ENCODE peak calls at places on chromosome 16, in seven cellular contexts. One of them, this sample, is unnamed.

GRCh38 chr16:81036751-81037350 is 1.2 kb downstream of the ATMIN start:
- DNase-seq in left ventricle myocardium inferior: no peak
- DNase-seq in uterus: no peak
- DNase-seq in tibial nerve: no peak
- DNase-seq in cardiac muscle cell: no peak
- DNase-seq in body of pancreas: no peak
- DNase-seq in mucosa of descending colon: no peak
- DNase-seq in this sample: no peak

GRCh38 chr16:9372934-9373890 is 281.8 kb downstream of the HAPSTR1 start:
- DNase-seq in mucosa of descending colon: no peak
- DNase-seq in uterus: no peak
- DNase-seq in left ventricle myocardium inferior: no peak
- DNase-seq in tibial nerve: no peak
- DNase-seq in cardiac muscle cell: peak; percentile 28
- DNase-seq in body of pancreas: no peak
- DNase-seq in this sample: no peak

GRCh38 chr16:77788196-77789084 is at the start of gene VAT1L:
- DNase-seq in uterus: no peak
- DNase-seq in mucosa of descending colon: peak; percentile 35
- DNase-seq in body of pancreas: no peak
- DNase-seq in tibial nerve: no peak
- DNase-seq in cardiac muscle cell: peak; percentile 52
- DNase-seq in left ventricle myocardium inferior: peak; percentile 19
- DNase-seq in this sample: no peak

GRCh38 chr16:58510097-58510775 is 5.1 kb upstream of the SETD6 start:
- DNase-seq in uterus: no peak
- DNase-seq in left ventricle myocardium inferior: no peak
- DNase-seq in body of pancreas: no peak
- DNase-seq in tibial nerve: no peak
- DNase-seq in cardiac muscle cell: no peak
- DNase-seq in mucosa of descending colon: no peak
- DNase-seq in this sample: no peak

GRCh38 chr16:84032458-84033178 is 10.0 kb downstream of the SLC38A8 start:
- DNase-seq in left ventricle myocardium inferior: peak; percentile 54
- DNase-seq in uterus: no peak
- DNase-seq in mucosa of descending colon: no peak
- DNase-seq in body of pancreas: no peak
- DNase-seq in tibial nerve: no peak
- DNase-seq in cardiac muscle cell: no peak
- DNase-seq in this sample: no peak

GRCh38 chr16:3458852-3459361 is 15.4 kb downstream of the NAA60 start:
- DNase-seq in uterus: no peak
- DNase-seq in cardiac muscle cell: peak; percentile 14
- DNase-seq in body of pancreas: peak; percentile 69
- DNase-seq in left ventricle myocardium inferior: no peak
- DNase-seq in tibial nerve: no peak
- DNase-seq in mucosa of descending colon: no peak
- DNase-seq in this sample: no peak

GRCh38 chr16:62639890-62640289 is 603.7 kb upstream of the CDH8 start:
- DNase-seq in cardiac muscle cell: no peak
- DNase-seq in uterus: no peak
- DNase-seq in left ventricle myocardium inferior: no peak
- DNase-seq in tibial nerve: no peak
- DNase-seq in mucosa of descending colon: no peak
- DNase-seq in body of pancreas: no peak
- DNase-seq in this sample: no peak

GRCh38 chr16:78925071-78925714 is 675.3 kb downstream of the MAF start:
- DNase-seq in tibial nerve: peak; percentile 37
- DNase-seq in body of pancreas: peak; percentile 13
- DNase-seq in cardiac muscle cell: peak; percentile 23
- DNase-seq in left ventricle myocardium inferior: peak; percentile 19
- DNase-seq in uterus: no peak
- DNase-seq in mucosa of descending colon: peak; percentile 58
- DNase-seq in this sample: peak; percentile 6

GRCh38 chr16:3283525-3284447 is 495 bp downstream of the ZNF263 start:
- DNase-seq in cardiac muscle cell: no peak
- DNase-seq in left ventricle myocardium inferior: peak; percentile 24
- DNase-seq in mucosa of descending colon: no peak
- DNase-seq in body of pancreas: peak; percentile 15
- DNase-seq in tibial nerve: no peak
- DNase-seq in uterus: peak; percentile 22
- DNase-seq in this sample: no peak

GRCh38 chr16:4663756-4664465 is 29.5 kb upstream of the NUDT16L1 start:
- DNase-seq in left ventricle myocardium inferior: peak; percentile 53
- DNase-seq in body of pancreas: no peak
- DNase-seq in tibial nerve: peak; percentile 67
- DNase-seq in mucosa of descending colon: peak; percentile 52
- DNase-seq in cardiac muscle cell: no peak
- DNase-seq in uterus: no peak
- DNase-seq in this sample: no peak

GRCh38 chr16:17724242-17724898 is 253.6 kb upstream of the XYLT1 start:
- DNase-seq in mucosa of descending colon: no peak
- DNase-seq in uterus: no peak
- DNase-seq in left ventricle myocardium inferior: no peak
- DNase-seq in cardiac muscle cell: no peak
- DNase-seq in body of pancreas: no peak
- DNase-seq in tibial nerve: no peak
- DNase-seq in this sample: no peak

GRCh38 chr16:53892155-53892554 is 188.2 kb downstream of the FTO start:
- DNase-seq in cardiac muscle cell: peak; percentile 58
- DNase-seq in left ventricle myocardium inferior: no peak
- DNase-seq in mucosa of descending colon: no peak
- DNase-seq in uterus: peak; percentile 28
- DNase-seq in body of pancreas: peak; percentile 43
- DNase-seq in tibial nerve: peak; percentile 54
- DNase-seq in this sample: peak; percentile 85

GRCh38 chr16:75197522-75198134 is 9.3 kb downstream of the CTRB2 start:
- DNase-seq in cardiac muscle cell: no peak
- DNase-seq in mucosa of descending colon: no peak
- DNase-seq in uterus: no peak
- DNase-seq in tibial nerve: no peak
- DNase-seq in body of pancreas: peak; percentile 34
- DNase-seq in left ventricle myocardium inferior: no peak
- DNase-seq in this sample: no peak

GRCh38 chr16:82609140-82609539 is 17.6 kb upstream of the CDH13 start:
- DNase-seq in body of pancreas: no peak
- DNase-seq in uterus: no peak
- DNase-seq in tibial nerve: no peak
- DNase-seq in left ventricle myocardium inferior: peak; percentile 58
- DNase-seq in cardiac muscle cell: peak; percentile 61
- DNase-seq in mucosa of descending colon: no peak
- DNase-seq in this sample: peak; percentile 11

GRCh38 chr16:566475-567361 is at the start of gene NHLRC4:
- DNase-seq in cardiac muscle cell: peak; percentile 70
- DNase-seq in tibial nerve: peak; percentile 65
- DNase-seq in mucosa of descending colon: peak; percentile 72
- DNase-seq in uterus: peak; percentile 77
- DNase-seq in body of pancreas: peak; percentile 55
- DNase-seq in left ventricle myocardium inferior: peak; percentile 83
- DNase-seq in this sample: peak; percentile 67

GRCh38 chr16:49696414-49697101 is 159.4 kb downstream of the ZNF423 start:
- DNase-seq in tibial nerve: no peak
- DNase-seq in cardiac muscle cell: peak; percentile 19
- DNase-seq in body of pancreas: no peak
- DNase-seq in uterus: no peak
- DNase-seq in left ventricle myocardium inferior: no peak
- DNase-seq in mucosa of descending colon: no peak
- DNase-seq in this sample: peak; percentile 72

GRCh38 chr16:25260416-25260815 is 2.8 kb upstream of the ZKSCAN2 start:
- DNase-seq in left ventricle myocardium inferior: no peak
- DNase-seq in uterus: no peak
- DNase-seq in cardiac muscle cell: no peak
- DNase-seq in body of pancreas: no peak
- DNase-seq in mucosa of descending colon: no peak
- DNase-seq in tibial nerve: no peak
- DNase-seq in this sample: no peak

GRCh38 chr16:23865853-23866252 is 30.1 kb downstream of the PRKCB start:
- DNase-seq in uterus: no peak
- DNase-seq in cardiac muscle cell: no peak
- DNase-seq in mucosa of descending colon: no peak
- DNase-seq in left ventricle myocardium inferior: no peak
- DNase-seq in tibial nerve: no peak
- DNase-seq in body of pancreas: no peak
- DNase-seq in this sample: no peak

GRCh38 chr16:23861874-23862273 is 26.1 kb downstream of the PRKCB start:
- DNase-seq in mucosa of descending colon: no peak
- DNase-seq in tibial nerve: no peak
- DNase-seq in cardiac muscle cell: no peak
- DNase-seq in left ventricle myocardium inferior: no peak
- DNase-seq in uterus: no peak
- DNase-seq in body of pancreas: no peak
- DNase-seq in this sample: no peak

GRCh38 chr16:23863511-23864422 is 28.0 kb downstream of the PRKCB start:
- DNase-seq in body of pancreas: no peak
- DNase-seq in tibial nerve: no peak
- DNase-seq in cardiac muscle cell: no peak
- DNase-seq in left ventricle myocardium inferior: no peak
- DNase-seq in uterus: no peak
- DNase-seq in mucosa of descending colon: no peak
- DNase-seq in this sample: no peak

GRCh38 chr16:23859713-23860269 is 24.0 kb downstream of the PRKCB start:
- DNase-seq in mucosa of descending colon: no peak
- DNase-seq in tibial nerve: no peak
- DNase-seq in cardiac muscle cell: no peak
- DNase-seq in body of pancreas: no peak
- DNase-seq in left ventricle myocardium inferior: no peak
- DNase-seq in uterus: no peak
- DNase-seq in this sample: no peak

GRCh38 chr16:23862556-23862955 is 26.8 kb downstream of the PRKCB start:
- DNase-seq in mucosa of descending colon: no peak
- DNase-seq in left ventricle myocardium inferior: no peak
- DNase-seq in tibial nerve: no peak
- DNase-seq in body of pancreas: no peak
- DNase-seq in cardiac muscle cell: no peak
- DNase-seq in uterus: no peak
- DNase-seq in this sample: no peak
- H3K4me1 ChIP-seq in mucosa of descending colon: peaks cover 10% of the 10 kb centered on the region
- H3K4me1 ChIP-seq in left ventricle myocardium inferior: no peaks in the 10 kb centered on the region
- H3K4me1 ChIP-seq in tibial nerve: peaks cover 11% of the 10 kb centered on the region
- H3K4me1 ChIP-seq in body of pancreas: no peaks in the 10 kb centered on the region
- H3K4me1 ChIP-seq in cardiac muscle cell: peaks cover 8% of the 10 kb centered on the region
- H3K4me1 ChIP-seq in uterus: no peaks in the 10 kb centered on the region
- H3K4me1 ChIP-seq in this sample: no peaks in the 10 kb centered on the region

DNA sequence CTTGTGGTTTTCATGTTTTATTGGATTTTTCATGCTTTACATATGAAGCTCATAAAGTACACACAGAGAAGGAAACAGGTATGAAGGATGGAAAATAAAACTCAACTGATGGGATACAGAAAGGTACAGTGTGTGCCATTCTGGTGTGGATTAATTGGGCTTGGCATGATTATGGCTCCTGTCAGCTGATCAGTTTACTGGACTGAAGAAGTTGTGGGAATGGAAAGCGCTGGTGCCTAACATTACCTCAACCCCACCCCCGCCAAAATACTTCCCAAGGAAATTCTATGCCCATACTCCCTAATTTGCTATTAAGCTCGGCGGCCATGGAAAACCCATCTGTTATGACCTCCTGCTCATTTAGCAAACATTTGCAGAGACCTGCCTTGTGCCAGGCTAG is 16.6 kb upstream of the PMFBP1 start:
- DNase-seq in cardiac muscle cell: no peak
- DNase-seq in body of pancreas: no peak
- DNase-seq in tibial nerve: no peak
- DNase-seq in mucosa of descending colon: no peak
- DNase-seq in left ventricle myocardium inferior: no peak
- DNase-seq in uterus: no peak
- DNase-seq in this sample: no peak
- H3K4me3 ChIP-seq in cardiac muscle cell: no peak overlapping the region
- H3K4me3 ChIP-seq in body of pancreas: no peak overlapping the region
- H3K4me3 ChIP-seq in tibial nerve: no peak overlapping the region
- H3K4me3 ChIP-seq in mucosa of descending colon: no peak overlapping the region
- H3K4me3 ChIP-seq in left ventricle myocardium inferior: no peak overlapping the region
- H3K4me3 ChIP-seq in uterus: no peak overlapping the region
- H3K4me3 ChIP-seq in this sample: no peak overlapping the region

GRCh38 chr16:87918314-87918713 is 18.0 kb downstream of the CA5A start:
- DNase-seq in body of pancreas: peak; percentile 86
- DNase-seq in tibial nerve: peak; percentile 35
- DNase-seq in mucosa of descending colon: no peak
- DNase-seq in left ventricle myocardium inferior: no peak
- DNase-seq in uterus: peak; percentile 23
- DNase-seq in cardiac muscle cell: no peak
- DNase-seq in this sample: no peak
- H3K4me1 ChIP-seq in body of pancreas: peaks cover 36% of the 10 kb centered on the region
- H3K4me1 ChIP-seq in tibial nerve: peaks cover 19% of the 10 kb centered on the region
- H3K4me1 ChIP-seq in mucosa of descending colon: no peaks in the 10 kb centered on the region
- H3K4me1 ChIP-seq in left ventricle myocardium inferior: peaks cover 17% of the 10 kb centered on the region
- H3K4me1 ChIP-seq in uterus: no peaks in the 10 kb centered on the region
- H3K4me1 ChIP-seq in cardiac muscle cell: no peaks in the 10 kb centered on the region
- H3K4me1 ChIP-seq in this sample: no peaks in the 10 kb centered on the region

GRCh38 chr16:29319726-29320125 is 86.8 kb downstream of the NPIPB11 start:
- DNase-seq in uterus: no peak
- DNase-seq in body of pancreas: no peak
- DNase-seq in cardiac muscle cell: no peak
- DNase-seq in mucosa of descending colon: no peak
- DNase-seq in tibial nerve: no peak
- DNase-seq in left ventricle myocardium inferior: no peak
- DNase-seq in this sample: no peak

GRCh38 chr16:29320274-29320999 is 86.1 kb downstream of the NPIPB11 start:
- DNase-seq in uterus: no peak
- DNase-seq in tibial nerve: no peak
- DNase-seq in body of pancreas: no peak
- DNase-seq in cardiac muscle cell: no peak
- DNase-seq in mucosa of descending colon: no peak
- DNase-seq in left ventricle myocardium inferior: no peak
- DNase-seq in this sample: no peak

GRCh38 chr16:29321585-29321984 is 84.9 kb downstream of the NPIPB11 start:
- DNase-seq in cardiac muscle cell: no peak
- DNase-seq in left ventricle myocardium inferior: no peak
- DNase-seq in mucosa of descending colon: no peak
- DNase-seq in uterus: no peak
- DNase-seq in tibial nerve: no peak
- DNase-seq in body of pancreas: no peak
- DNase-seq in this sample: peak; percentile 63

GRCh38 chr16:29318037-29318436 is 88.5 kb downstream of the NPIPB11 start:
- DNase-seq in uterus: no peak
- DNase-seq in mucosa of descending colon: no peak
- DNase-seq in body of pancreas: no peak
- DNase-seq in tibial nerve: no peak
- DNase-seq in left ventricle myocardium inferior: no peak
- DNase-seq in cardiac muscle cell: no peak
- DNase-seq in this sample: no peak

GRCh38 chr16:29321000-29321393 is 85.5 kb downstream of the NPIPB11 start:
- DNase-seq in uterus: no peak
- DNase-seq in left ventricle myocardium inferior: no peak
- DNase-seq in body of pancreas: no peak
- DNase-seq in tibial nerve: no peak
- DNase-seq in mucosa of descending colon: no peak
- DNase-seq in cardiac muscle cell: no peak
- DNase-seq in this sample: no peak
- H3K4me3 ChIP-seq in uterus: no peak overlapping the region
- H3K4me3 ChIP-seq in left ventricle myocardium inferior: no peak overlapping the region
- H3K4me3 ChIP-seq in body of pancreas: no peak overlapping the region
- H3K4me3 ChIP-seq in tibial nerve: no peak overlapping the region
- H3K4me3 ChIP-seq in mucosa of descending colon: no peak overlapping the region
- H3K4me3 ChIP-seq in cardiac muscle cell: no peak overlapping the region
- H3K4me3 ChIP-seq in this sample: no peak overlapping the region

GRCh38 chr16:56728027-56728426 is 1.9 kb upstream of the NUP93 start:
- DNase-seq in tibial nerve: no peak
- DNase-seq in body of pancreas: no peak
- DNase-seq in uterus: no peak
- DNase-seq in mucosa of descending colon: no peak
- DNase-seq in left ventricle myocardium inferior: no peak
- DNase-seq in cardiac muscle cell: no peak
- DNase-seq in this sample: no peak
- H3K4me1 ChIP-seq in tibial nerve: peaks cover 36% of the 10 kb centered on the region
- H3K4me1 ChIP-seq in body of pancreas: peaks cover 26% of the 10 kb centered on the region
- H3K4me1 ChIP-seq in uterus: peaks cover 7% of the 10 kb centered on the region
- H3K4me1 ChIP-seq in mucosa of descending colon: peaks cover 10% of the 10 kb centered on the region
- H3K4me1 ChIP-seq in left ventricle myocardium inferior: peaks cover 35% of the 10 kb centered on the region
- H3K4me1 ChIP-seq in cardiac muscle cell: peaks cover 14% of the 10 kb centered on the region
- H3K4me1 ChIP-seq in this sample: peaks cover 7% of the 10 kb centered on the region